ENCODE peak calls at places on chromosomes 11 and 22, in six cellular contexts. I is progenitor cell of endocrine pancreas; T is amniotic epithelial cell; C is MV-4-11; V is nephron progenitor cell; U is stimulated activated CD4-positive, alpha-beta T cell treated with anti-CD3 and anti-CD28 coated beads, TNF-alpha, amount 100 ng/mL, for 4 hours. D is an unnamed sample.

GRCh38 chr22:26470807-26471206 is 12.8 kb downstream of the HPS4 start:
- DNase-seq in V (no peak), I (no peak), U (no peak), T (no peak), C (no peak), D (no peak)

GRCh38 chr22:23984430-23984829 is 4.5 kb downstream of the GSTT2 start:
- DNase-seq in V (no peak), U (peak; percentile 60), C (peak; percentile 9), I (no peak), T (peak; percentile 31), D (peak; percentile 44)

GRCh38 chr11:62706841-62707240 is 383 bp downstream of the BSCL2 start:
- DNase-seq in T (no peak), U (no peak), I (no peak), V (no peak), C (no peak), D (no peak)

GRCh38 chr11:109604506-109604905 is 182.5 kb downstream of the C11orf87 start:
- DNase-seq in U (no peak), T (peak; percentile 8), V (no peak), I (no peak), C (no peak), D (no peak)

GRCh38 chr11:106276859-106277436 is 199.5 kb downstream of the AASDHPPT start:
- DNase-seq in C (no peak), U (no peak), T (no peak), V (no peak), I (no peak), D (no peak)

GRCh38 chr11:44205836-44206235 is 104.1 kb downstream of the ALX4 start:
- DNase-seq in T (no peak), U (no peak), C (no peak), I (no peak), V (no peak), D (no peak)

GRCh38 chr11:128701086-128701485 is 7.2 kb downstream of the FLI1 start:
- DNase-seq in I (no peak), U (no peak), C (no peak), T (no peak), V (no peak), D (no peak)

GRCh38 chr22:45680932-45681700 is 9.5 kb downstream of the ATXN10 start:
- DNase-seq in T (peak; percentile 89), I (no peak), C (no peak), U (no peak), V (no peak), D (no peak)

GRCh38 chr11:57432714-57433163 is 5.8 kb upstream of the SLC43A3 start:
- DNase-seq in V (no peak), U (no peak), C (peak; percentile 96), T (peak; percentile 97), I (no peak), D (no peak)

GRCh38 chr22:48507171-48507570 is 1320.5 kb downstream of the BRD1 start:
- DNase-seq in T (no peak), C (no peak), U (no peak), V (no peak), I (no peak), D (no peak)

GRCh38 chr11:110818032-110818687 is 105.9 kb upstream of the ARHGAP20 start:
- DNase-seq in C (peak; percentile 47), V (no peak), U (no peak), I (no peak), T (peak; percentile 88), D (no peak)

GRCh38 chr11:120630100-120630499 is 118.6 kb downstream of the GRIK4 start:
- DNase-seq in C (no peak), T (no peak), V (no peak), U (no peak), I (no peak), D (no peak)

GRCh38 chr11:112837162-112837826 is 123.9 kb upstream of the NCAM1 start:
- DNase-seq in V (no peak), C (no peak), I (no peak), U (no peak), T (peak; percentile 10), D (no peak)

GRCh38 chr11:116605543-116605942 is 167.2 kb downstream of the BUD13 start:
- DNase-seq in U (no peak), I (peak; percentile 88), V (peak; percentile 93), T (peak; percentile 7), C (peak; percentile 33), D (no peak)

D was measured in CD4-positive, alpha-beta memory T cell.